ENCODE peak calls at places on chromosome 13, in five cellular contexts. One of them, this sample, is unnamed.

GRCh38 chr13:44397766-44398223 is 24.2 kb downstream of the SERP2 start:
- DNase-seq in HepG2: no peak
- DNase-seq in A549: no peak
- DNase-seq in GM12878: no peak
- DNase-seq in K562: peak
- DNase-seq in this sample: no peak

GRCh38 chr13:26976336-26976735 is 195.3 kb downstream of the USP12 start:
- DNase-seq in HepG2: no peak
- DNase-seq in A549: no peak
- DNase-seq in GM12878: no peak
- DNase-seq in K562: peak
- DNase-seq in this sample: no peak

GRCh38 chr13:48411281-48412099 is 1.4 kb downstream of the LPAR6 start:
- DNase-seq in HepG2: no peak
- DNase-seq in A549: no peak
- DNase-seq in GM12878: no peak
- DNase-seq in K562: no peak
- DNase-seq in this sample: no peak

GRCh38 chr13:63636231-63636993 is 2220.8 kb upstream of the PCDH20 start:
- DNase-seq in HepG2: no peak
- DNase-seq in A549: peak
- DNase-seq in GM12878: peak
- DNase-seq in K562: no peak
- DNase-seq in this sample: peak

GRCh38 chr13:27006519-27007161 is 165.0 kb downstream of the USP12 start:
- DNase-seq in HepG2: no peak
- DNase-seq in A549: no peak
- DNase-seq in GM12878: no peak
- DNase-seq in K562: no peak
- DNase-seq in this sample: peak

GRCh38 chr13:113724780-113725315 is 34.2 kb upstream of the TMEM255B start:
- DNase-seq in HepG2: peak
- DNase-seq in A549: peak
- DNase-seq in GM12878: peak
- DNase-seq in K562: peak
- DNase-seq in this sample: peak

GRCh38 chr13:72290962-72291681 is 424.1 kb upstream of the DACH1 start:
- DNase-seq in HepG2: no peak
- DNase-seq in A549: no peak
- DNase-seq in GM12878: no peak
- DNase-seq in K562: no peak
- DNase-seq in this sample: peak

GRCh38 chr13:74273591-74273990 is 139.4 kb upstream of the KLF12 start:
- DNase-seq in HepG2: no peak
- DNase-seq in A549: no peak
- DNase-seq in GM12878: no peak
- DNase-seq in K562: no peak
- DNase-seq in this sample: no peak

GRCh38 chr13:50400035-50400726 is 384.9 kb downstream of the KCNRG start:
- DNase-seq in HepG2: no peak
- DNase-seq in A549: no peak
- DNase-seq in GM12878: no peak
- DNase-seq in K562: no peak
- DNase-seq in this sample: no peak

GRCh38 chr13:33229446-33230177 is 55.9 kb downstream of the STARD13 start:
- DNase-seq in HepG2: peak
- DNase-seq in A549: no peak
- DNase-seq in GM12878: no peak
- DNase-seq in K562: no peak
- DNase-seq in this sample: no peak

GRCh38 chr13:74424455-74424854 is 290.3 kb upstream of the KLF12 start:
- DNase-seq in HepG2: no peak
- DNase-seq in A549: no peak
- DNase-seq in GM12878: no peak
- DNase-seq in K562: no peak
- DNase-seq in this sample: no peak

GRCh38 chr13:39876258-39876657 is 220.8 kb downstream of the COG6 start:
- DNase-seq in HepG2: no peak
- DNase-seq in A549: peak
- DNase-seq in GM12878: no peak
- DNase-seq in K562: no peak
- DNase-seq in this sample: no peak

GRCh38 chr13:114145256-114145655 is 12.8 kb upstream of the RASA3 start:
- DNase-seq in HepG2: no peak
- DNase-seq in A549: no peak
- DNase-seq in GM12878: no peak
- DNase-seq in K562: no peak
- DNase-seq in this sample: no peak

GRCh38 chr13:110320645-110321044 is 13.6 kb downstream of the COL4A2 start:
- DNase-seq in HepG2: no peak
- DNase-seq in A549: no peak
- DNase-seq in GM12878: no peak
- DNase-seq in K562: no peak
- DNase-seq in this sample: no peak
- H3K4me2 ChIP-seq in HepG2: no peak
- H3K4me2 ChIP-seq in A549: peak
- H3K4me2 ChIP-seq in GM12878: no peak
- H3K4me2 ChIP-seq in K562: no peak
- H3K4me2 ChIP-seq in this sample: no peak

GRCh38 chr13:85313761-85314503 is 485.3 kb downstream of the SLITRK6 start:
- DNase-seq in HepG2: no peak
- DNase-seq in A549: peak
- DNase-seq in GM12878: no peak
- DNase-seq in K562: no peak
- DNase-seq in this sample: no peak
- TF ChIP-seq JUNB in HepG2: no peak
- TF ChIP-seq JUNB in A549: no peak
- TF ChIP-seq JUNB in GM12878: no peak
- TF ChIP-seq JUNB in K562: no peak
- TF ChIP-seq JUNB in this sample: no peak

GRCh38 chr13:59416561-59416960 is 747.2 kb downstream of the DIAPH3 start:
- DNase-seq in HepG2: no peak
- DNase-seq in A549: no peak
- DNase-seq in GM12878: no peak
- DNase-seq in K562: no peak
- DNase-seq in this sample: no peak

GRCh38 chr13:59413121-59413520 is 750.6 kb downstream of the DIAPH3 start:
- DNase-seq in HepG2: no peak
- DNase-seq in A549: no peak
- DNase-seq in GM12878: peak
- DNase-seq in K562: no peak
- DNase-seq in this sample: no peak

GRCh38 chr13:59409651-59410200 is 754.0 kb downstream of the DIAPH3 start:
- DNase-seq in HepG2: no peak
- DNase-seq in A549: no peak
- DNase-seq in GM12878: no peak
- DNase-seq in K562: no peak
- DNase-seq in this sample: peak

GRCh38 chr13:59415498-59415897 is 748.2 kb downstream of the DIAPH3 start:
- DNase-seq in HepG2: no peak
- DNase-seq in A549: no peak
- DNase-seq in GM12878: no peak
- DNase-seq in K562: no peak
- DNase-seq in this sample: no peak
- TF ChIP-seq REST in HepG2: no peak
- TF ChIP-seq REST in A549: no peak
- TF ChIP-seq REST in GM12878: no peak
- TF ChIP-seq REST in K562: no peak
- TF ChIP-seq REST in this sample: no peak

GRCh38 chr13:41502676-41503075 is 45.3 kb downstream of the RGCC start:
- DNase-seq in HepG2: no peak
- DNase-seq in A549: no peak
- DNase-seq in GM12878: peak
- DNase-seq in K562: no peak
- DNase-seq in this sample: no peak
- H3K4me2 ChIP-seq in HepG2: no peak
- H3K4me2 ChIP-seq in A549: no peak
- H3K4me2 ChIP-seq in GM12878: peak
- H3K4me2 ChIP-seq in K562: no peak
- H3K4me2 ChIP-seq in this sample: no peak

GRCh38 chr13:59447031-59447430 is 716.7 kb downstream of the DIAPH3 start:
- DNase-seq in HepG2: no peak
- DNase-seq in A549: no peak
- DNase-seq in GM12878: no peak
- DNase-seq in K562: no peak
- DNase-seq in this sample: no peak

GRCh38 chr13:59450218-59450617 is 713.5 kb downstream of the DIAPH3 start:
- DNase-seq in HepG2: no peak
- DNase-seq in A549: no peak
- DNase-seq in GM12878: no peak
- DNase-seq in K562: no peak
- DNase-seq in this sample: no peak

GRCh38 chr13:59449750-59450149 is 714.0 kb downstream of the DIAPH3 start:
- DNase-seq in HepG2: no peak
- DNase-seq in A549: no peak
- DNase-seq in GM12878: no peak
- DNase-seq in K562: no peak
- DNase-seq in this sample: no peak

GRCh38 chr13:59447846-59448620 is 715.7 kb downstream of the DIAPH3 start:
- DNase-seq in HepG2: peak
- DNase-seq in A549: no peak
- DNase-seq in GM12878: no peak
- DNase-seq in K562: no peak
- DNase-seq in this sample: peak

DNA sequence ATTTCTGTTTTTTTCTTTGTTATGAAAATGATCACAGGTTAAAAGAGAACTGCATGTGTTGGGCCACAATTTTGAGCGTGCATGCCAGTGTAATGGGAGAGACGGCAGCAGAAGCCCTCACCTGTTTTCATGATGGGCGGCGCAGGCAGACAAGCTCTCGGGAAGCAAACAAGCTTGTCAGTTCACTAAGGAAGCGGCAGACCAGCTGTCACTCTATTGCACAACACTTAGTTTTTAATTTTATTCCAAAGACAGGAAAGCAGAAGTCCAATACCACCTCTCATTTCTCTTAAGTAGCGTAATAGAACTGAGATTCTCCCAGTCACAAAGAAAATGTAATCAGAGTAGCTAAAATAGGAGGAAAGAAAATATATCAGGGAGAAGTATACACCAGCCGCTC is 711.5 kb downstream of the DIAPH3 start:
- DNase-seq in HepG2: no peak
- DNase-seq in A549: no peak
- DNase-seq in GM12878: no peak
- DNase-seq in K562: no peak
- DNase-seq in this sample: no peak
- TF ChIP-seq JUNB in HepG2: no peak
- TF ChIP-seq JUNB in A549: no peak
- TF ChIP-seq JUNB in GM12878: no peak
- TF ChIP-seq JUNB in K562: no peak
- TF ChIP-seq JUNB in this sample: no peak

DNA sequence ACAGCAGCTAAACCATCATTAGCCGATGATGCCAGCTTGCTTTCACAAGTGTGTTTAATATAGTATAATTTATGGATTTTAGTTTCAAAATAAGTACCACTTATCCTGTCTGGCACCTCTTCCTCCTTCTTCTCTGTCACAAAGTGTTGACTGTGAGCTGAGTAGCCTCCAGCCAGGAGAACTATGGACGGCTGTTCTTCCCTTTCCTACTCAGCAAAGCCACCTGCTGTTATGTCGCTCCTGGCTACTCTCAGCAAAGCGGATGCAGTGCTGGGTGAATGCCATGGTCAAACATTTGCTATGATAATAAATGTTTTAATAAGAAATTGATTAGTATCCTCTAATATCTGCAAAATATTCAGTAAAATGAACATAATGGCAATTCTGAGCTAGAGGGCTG is 238.2 kb downstream of the LIG4 start:
- DNase-seq in HepG2: no peak
- DNase-seq in A549: no peak
- DNase-seq in GM12878: no peak
- DNase-seq in K562: no peak
- DNase-seq in this sample: no peak
- TF ChIP-seq REST in HepG2: no peak
- TF ChIP-seq REST in A549: no peak
- TF ChIP-seq REST in GM12878: no peak
- TF ChIP-seq REST in K562: no peak
- TF ChIP-seq REST in this sample: no peak

GRCh38 chr13:95276119-95276505 is 25.1 kb downstream of the ABCC4 start:
- DNase-seq in HepG2: no peak
- DNase-seq in A549: no peak
- DNase-seq in GM12878: no peak
- DNase-seq in K562: no peak
- DNase-seq in this sample: no peak
- H3K4me2 ChIP-seq in HepG2: no peak
- H3K4me2 ChIP-seq in A549: peak
- H3K4me2 ChIP-seq in GM12878: peak
- H3K4me2 ChIP-seq in K562: no peak
- H3K4me2 ChIP-seq in this sample: no peak

GRCh38 chr13:24282256-24282655 is 27.1 kb upstream of the C1QTNF9 start:
- DNase-seq in HepG2: no peak
- DNase-seq in A549: no peak
- DNase-seq in GM12878: no peak
- DNase-seq in K562: no peak
- DNase-seq in this sample: no peak
- TF ChIP-seq JUNB in HepG2: no peak
- TF ChIP-seq JUNB in A549: no peak
- TF ChIP-seq JUNB in GM12878: no peak
- TF ChIP-seq JUNB in K562: no peak
- TF ChIP-seq JUNB in this sample: no peak

GRCh38 chr13:67509039-67509438 is 278.9 kb upstream of the PCDH9 start:
- DNase-seq in HepG2: no peak
- DNase-seq in A549: no peak
- DNase-seq in GM12878: no peak
- DNase-seq in K562: no peak
- DNase-seq in this sample: no peak
- TF ChIP-seq REST in HepG2: no peak
- TF ChIP-seq REST in A549: no peak
- TF ChIP-seq REST in GM12878: no peak
- TF ChIP-seq REST in K562: no peak
- TF ChIP-seq REST in this sample: no peak

This sample was measured in GM23338.